ENCODE peak calls at places on chromosome X, in seven cellular contexts. N is bronchial epithelial cell; B is A549; Y is body of pancreas; H is CD8-positive, alpha-beta memory T cell; C is upper lobe of right lung; G is endothelial cell of umbilical vein. V is an unnamed sample.

GRCh38 chrX:123121241-123121640 is 62.8 kb upstream of the GRIA3 start:
- DNase-seq in N (peak; percentile 56), B (no peak), Y (no peak), H (no peak), C (no peak), G (no peak), V (peak; percentile 63)

GRCh38 chrX:83630662-83631061 is 122.6 kb downstream of the POU3F4 start:
- DNase-seq in N (no peak), B (no peak), Y (no peak), H (no peak), C (no peak), G (no peak), V (no peak)

GRCh38 chrX:7294483-7294882 is 146.5 kb upstream of the PUDP start:
- DNase-seq in N (peak; percentile 31), B (no peak), Y (no peak), H (no peak), C (no peak), G (no peak), V (no peak)

GRCh38 chrX:65581661-65582339 is 47.2 kb upstream of the LAS1L start:
- DNase-seq in N (peak; percentile 54), B (peak; percentile 62), Y (peak; percentile 51), H (peak; percentile 41), C (no peak), G (peak; percentile 51), V (peak; percentile 43)

GRCh38 chrX:43559643-43560042 is 96.5 kb upstream of the MAOA start:
- DNase-seq in N (peak; percentile 42), B (peak; percentile 41), Y (peak; percentile 52), H (no peak), C (no peak), G (peak; percentile 57), V (peak; percentile 59)

GRCh38 chrX:68684291-68684918 is 36.9 kb downstream of the STARD8 start:
- DNase-seq in N (no peak), B (no peak), Y (peak; percentile 48), H (no peak), C (peak; percentile 69), G (peak; percentile 60), V (no peak)

GRCh38 chrX:17591741-17592110 is 145.6 kb upstream of the SCML1 start:
- DNase-seq in N (peak; percentile 55), B (no peak), Y (no peak), H (no peak), C (no peak), G (peak; percentile 89), V (peak; percentile 90)

GRCh38 chrX:42131856-42132255 is 208.5 kb upstream of the CASK start:
- DNase-seq in N (peak; percentile 67), B (no peak), Y (no peak), H (no peak), C (no peak), G (no peak), V (peak; percentile 45)

GRCh38 chrX:83588409-83588808 is 80.3 kb downstream of the POU3F4 start:
- DNase-seq in N (no peak), B (no peak), Y (no peak), H (no peak), C (no peak), G (no peak), V (no peak)

GRCh38 chrX:68748030-68748429 is 80.8 kb upstream of the EFNB1 start:
- DNase-seq in N (no peak), B (no peak), Y (no peak), H (no peak), C (no peak), G (no peak), V (no peak)

GRCh38 chrX:10156199-10157031 is at the start of gene CLCN4:
- DNase-seq in N (no peak), B (peak; percentile 47), Y (peak; percentile 73), H (no peak), C (peak; percentile 87), G (peak; percentile 46), V (peak; percentile 25)

GRCh38 chrX:117840645-117841044 is 276.0 kb downstream of the KLHL13 start:
- DNase-seq in N (no peak), B (no peak), Y (no peak), H (no peak), C (no peak), G (no peak), V (no peak)

GRCh38 chrX:34654939-34655338 is 2.1 kb downstream of the TMEM47 start:
- DNase-seq in N (no peak), B (no peak), Y (no peak), H (no peak), C (no peak), G (peak; percentile 54), V (peak; percentile 20)

GRCh38 chrX:70253377-70254062 is 6.5 kb downstream of the P2RY4 start:
- DNase-seq in N (peak; percentile 78), B (no peak), Y (no peak), H (no peak), C (no peak), G (no peak), V (no peak)

GRCh38 chrX:36867143-36867542 is 141.0 kb upstream of the FAM47C start:
- DNase-seq in N (peak; percentile 22), B (peak; percentile 19), Y (no peak), H (no peak), C (no peak), G (peak; percentile 29), V (peak; percentile 34)

GRCh38 chrX:129058405-129058804 is 464.9 kb downstream of the SMARCA1 start:
- DNase-seq in N (no peak), B (peak; percentile 2), Y (no peak), H (no peak), C (no peak), G (no peak), V (no peak)

GRCh38 chrX:10726647-10727046 is 106.3 kb upstream of the MID1 start:
- DNase-seq in N (no peak), B (no peak), Y (peak; percentile 2), H (no peak), C (no peak), G (no peak), V (peak; percentile 94)

GRCh38 chrX:130778773-130779172 is 124.2 kb downstream of the ENOX2 start:
- DNase-seq in N (peak; percentile 38), B (no peak), Y (no peak), H (no peak), C (no peak), G (no peak), V (no peak)

GRCh38 chrX:116272328-116272727 is 101.8 kb downstream of the AGTR2 start:
- DNase-seq in N (peak; percentile 96), B (peak; percentile 94), Y (no peak), H (no peak), C (no peak), G (peak; percentile 31), V (peak; percentile 88)

GRCh38 chrX:44343412-44343942 is at the start of gene EFHC2:
- DNase-seq in N (no peak), B (peak; percentile 6), Y (peak; percentile 36), H (peak; percentile 57), C (peak; percentile 71), G (peak; percentile 1), V (peak; percentile 6)

GRCh38 chrX:133544105-133544504 is 128.8 kb upstream of the GPC4 start:
- DNase-seq in N (peak; percentile 89), B (peak; percentile 58), Y (peak; percentile 68), H (no peak), C (no peak), G (no peak), V (peak; percentile 72)

GRCh38 chrX:49231333-49232000 is 1.7 kb downstream of the CACNA1F start:
- DNase-seq in N (no peak), B (no peak), Y (no peak), H (no peak), C (no peak), G (no peak), V (no peak)

GRCh38 chrX:49228185-49228584 is 5.0 kb downstream of the CACNA1F start:
- DNase-seq in N (no peak), B (no peak), Y (no peak), H (no peak), C (no peak), G (no peak), V (no peak)

GRCh38 chrX:49232525-49232924 is 615 bp downstream of the CACNA1F start:
- DNase-seq in N (no peak), B (no peak), Y (no peak), H (no peak), C (no peak), G (no peak), V (no peak)

GRCh38 chrX:49233176-49233575 is at the start of gene CACNA1F:
- DNase-seq in N (no peak), B (no peak), Y (no peak), H (no peak), C (no peak), G (no peak), V (no peak)

GRCh38 chrX:49230500-49231232 is 2.5 kb downstream of the CACNA1F start:
- DNase-seq in N (peak; percentile 49), B (no peak), Y (peak; percentile 73), H (peak; percentile 45), C (peak; percentile 94), G (no peak), V (no peak)
- H3K4me3 ChIP-seq in N (peak overlapping the region; percentile 34), B (no peak overlapping the region), Y (no peak overlapping the region), H (peak overlapping the region; percentile 45), C (peak overlapping the region; percentile 43), G (peak overlapping the region; percentile 21), V (peak overlapping the region; percentile 6)

DNA sequence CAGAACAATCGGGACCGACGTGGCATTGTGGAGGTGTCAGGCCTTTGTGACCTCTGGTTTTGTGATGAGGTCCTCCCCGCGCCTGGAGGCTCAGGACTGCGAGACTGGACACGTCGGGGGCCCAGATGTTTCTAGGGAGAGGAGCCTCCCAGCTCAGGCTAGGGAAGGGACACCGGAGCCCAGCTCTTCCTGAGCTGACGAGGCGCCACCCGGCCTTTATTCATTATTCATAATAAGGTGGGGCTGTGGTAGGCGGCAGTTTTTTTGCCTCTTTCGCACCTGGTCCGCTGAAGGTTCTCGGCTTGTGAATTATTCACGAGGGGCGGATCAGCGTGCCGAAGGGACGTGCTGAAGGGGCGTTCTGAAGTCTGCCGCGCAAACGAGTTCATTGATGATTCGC is 2.3 kb upstream of the UBA1 start:
- DNase-seq in N (peak; percentile 63), B (no peak), Y (peak; percentile 51), H (peak; percentile 31), C (no peak), G (peak; percentile 9), V (no peak)
- H3K4me3 ChIP-seq in N (peak overlapping the region; percentile 55), B (peak overlapping the region; percentile 84), Y (peak overlapping the region; percentile 30), H (peak overlapping the region; percentile 76), C (peak overlapping the region; percentile 65), G (peak overlapping the region; percentile 64), V (peak overlapping the region; percentile 70)

DNA sequence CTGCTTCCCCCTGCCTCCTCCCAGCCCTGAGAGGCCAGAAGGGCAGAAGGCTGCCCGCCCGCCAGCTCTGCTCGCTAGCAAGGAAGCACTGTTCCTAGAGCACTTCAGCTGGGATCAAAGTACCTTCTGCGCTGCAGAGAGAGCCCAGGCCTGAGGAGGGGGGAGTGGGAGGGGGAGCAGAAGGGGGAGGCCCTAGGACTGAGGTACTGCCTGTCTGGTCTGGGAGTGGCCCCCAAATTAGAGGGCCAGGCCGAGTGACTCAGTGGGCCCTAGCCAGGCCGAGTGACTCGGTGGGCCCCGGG is 2.7 kb upstream of the BGN start:
- DNase-seq in N (no peak), B (no peak), Y (no peak), H (no peak), C (no peak), G (no peak), V (no peak)
- H3K4me3 ChIP-seq in N (no peak overlapping the region), B (no peak overlapping the region), Y (no peak overlapping the region), H (no peak overlapping the region), C (no peak overlapping the region), G (no peak overlapping the region), V (no peak overlapping the region)

DNA sequence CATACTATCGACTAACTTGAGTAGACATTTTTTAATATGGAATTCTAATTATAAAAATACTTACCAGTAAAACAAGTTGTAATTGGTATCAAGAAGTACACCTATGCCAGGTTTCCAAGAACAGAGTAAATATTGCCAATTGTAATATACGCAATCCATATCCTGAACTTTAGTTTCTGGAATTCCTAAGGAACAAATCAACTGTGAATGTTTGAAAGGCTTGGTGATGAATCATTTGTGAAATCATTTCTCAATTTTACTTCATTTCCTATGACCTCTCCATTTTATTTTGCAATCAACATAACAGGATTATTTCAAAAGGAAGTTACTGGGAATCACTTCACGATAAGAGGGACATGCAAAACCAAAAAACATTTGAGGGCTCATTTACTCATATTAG is 3.7 kb downstream of the IL13RA2 start:
- DNase-seq in N (peak; percentile 90), B (peak; percentile 1), Y (no peak), H (no peak), C (no peak), G (peak; percentile 4), V (peak; percentile 67)
- H3K4me3 ChIP-seq in N (no peak overlapping the region), B (no peak overlapping the region), Y (no peak overlapping the region), H (no peak overlapping the region), C (no peak overlapping the region), G (no peak overlapping the region), V (no peak overlapping the region)

V was measured in fibroblast of lung.